ENCODE peak calls at places on chromosomes 4 and X, in eight cellular contexts. V is GM13977, G is AG09309, T is H9, X is endothelial cell, B is left lung, N is neural crest cell, L is glutamatergic neuron. Z is an unnamed sample.

GRCh38 chr4:10403633-10404445 is 53.4 kb downstream of the ZNF518B start:
- DNase-seq in V (peak), G (no peak), T (no peak), X (peak), B (no peak), N (peak), L (no peak), Z (peak)

GRCh38 chrX:2609431-2610238 is 81.5 kb upstream of the CD99 start:
- DNase-seq in V (no peak), G (no peak), T (no peak), X (no peak), B (no peak), N (peak), L (no peak), Z (no peak)

GRCh38 chr4:113564493-113564892 is 197.0 kb downstream of the CAMK2D start:
- DNase-seq in V (no peak), G (no peak), T (no peak), X (no peak), B (no peak), N (no peak), L (no peak), Z (no peak)

GRCh38 chr4:98290511-98290910 is 29.3 kb downstream of the RAP1GDS1 start:
- DNase-seq in V (no peak), G (peak), T (no peak), X (no peak), B (no peak), N (no peak), L (no peak), Z (peak)

GRCh38 chrX:618761-619450 is 11.7 kb upstream of the SHOX start:
- DNase-seq in V (no peak), G (no peak), T (no peak), X (no peak), B (no peak), N (no peak), L (peak), Z (no peak)

GRCh38 chr4:110108470-110108869 is 89.9 kb downstream of the ELOVL6 start:
- DNase-seq in V (peak), G (no peak), T (no peak), X (no peak), B (no peak), N (no peak), L (no peak), Z (no peak)

GRCh38 chrX:9635805-9636204 is 129.8 kb downstream of the GPR143 start:
- DNase-seq in V (no peak), G (no peak), T (no peak), X (no peak), B (no peak), N (no peak), L (no peak), Z (no peak)

GRCh38 chr4:103292959-103293358 is 94.8 kb upstream of the CENPE start:
- DNase-seq in V (no peak), G (no peak), T (no peak), X (no peak), B (no peak), N (no peak), L (no peak), Z (no peak)

GRCh38 chrX:15465347-15465746 is 27.8 kb downstream of the PIR start:
- DNase-seq in V (peak), G (no peak), T (no peak), X (no peak), B (no peak), N (no peak), L (no peak), Z (no peak)

GRCh38 chrX:50927127-50927526 is 16.6 kb downstream of the BMP15 start:
- DNase-seq in V (no peak), G (no peak), T (no peak), X (no peak), B (no peak), N (no peak), L (no peak), Z (no peak)

GRCh38 chr4:111648056-111648455 is 497.2 kb upstream of the FAM241A start:
- DNase-seq in V (no peak), G (no peak), T (no peak), X (no peak), B (no peak), N (no peak), L (no peak), Z (no peak)

GRCh38 chrX:24020280-24020876 is 6.6 kb downstream of the KLHL15 start:
- DNase-seq in V (no peak), G (no peak), T (no peak), X (no peak), B (no peak), N (no peak), L (no peak), Z (no peak)

GRCh38 chr4:164621886-164622521 is 131.9 kb upstream of the SMIM31 start:
- DNase-seq in V (no peak), G (no peak), T (no peak), X (no peak), B (no peak), N (no peak), L (no peak), Z (no peak)

GRCh38 chr4:6257243-6258025 is 12.2 kb upstream of the WFS1 start:
- DNase-seq in V (no peak), G (no peak), T (peak), X (peak), B (no peak), N (no peak), L (no peak), Z (no peak)

GRCh38 chrX:26999634-27000033 is 463.5 kb downstream of the PPP4R3C start:
- DNase-seq in V (no peak), G (no peak), T (no peak), X (no peak), B (no peak), N (no peak), L (no peak), Z (no peak)

GRCh38 chr4:8504279-8505007 is 63.9 kb downstream of the TRMT44 start:
- DNase-seq in V (no peak), G (no peak), T (no peak), X (no peak), B (no peak), N (no peak), L (no peak), Z (no peak)

GRCh38 chr4:129335263-129335662 is 239.3 kb downstream of the C4orf33 start:
- DNase-seq in V (no peak), G (no peak), T (no peak), X (no peak), B (no peak), N (no peak), L (no peak), Z (no peak)

GRCh38 chrX:37686348-37686736 is 751 bp downstream of the XK start:
- DNase-seq in V (no peak), G (no peak), T (no peak), X (no peak), B (no peak), N (no peak), L (no peak), Z (no peak)

GRCh38 chr4:7183780-7184460 is 8.4 kb upstream of the SORCS2 start:
- DNase-seq in V (no peak), G (no peak), T (peak), X (no peak), B (no peak), N (no peak), L (no peak), Z (no peak)

GRCh38 chr4:185128272-185129119 is 14.6 kb upstream of the SLC25A4 start:
- DNase-seq in V (peak), G (no peak), T (peak), X (peak), B (peak), N (no peak), L (peak), Z (no peak)

GRCh38 chr4:154076921-154077320 is 288.0 kb upstream of the SFRP2 start:
- DNase-seq in V (no peak), G (no peak), T (no peak), X (no peak), B (no peak), N (no peak), L (no peak), Z (no peak)

GRCh38 chrX:122115604-122116003 is 1068.2 kb downstream of the GLUD2 start:
- DNase-seq in V (no peak), G (no peak), T (no peak), X (no peak), B (no peak), N (no peak), L (no peak), Z (no peak)

GRCh38 chrX:16445166-16445752 is 204.7 kb upstream of the S100G start:
- DNase-seq in V (peak), G (no peak), T (peak), X (peak), B (no peak), N (peak), L (peak), Z (peak)

GRCh38 chrX:11555759-11556158 is 110.0 kb downstream of the ARHGAP6 start:
- DNase-seq in V (no peak), G (no peak), T (no peak), X (no peak), B (no peak), N (no peak), L (no peak), Z (no peak)

GRCh38 chr4:79210636-79211049 is 115.2 kb downstream of the NAA11 start:
- DNase-seq in V (no peak), G (no peak), T (no peak), X (no peak), B (no peak), N (no peak), L (no peak), Z (no peak)

GRCh38 chr4:99087887-99088484 is 602 bp downstream of the ADH5 start:
- DNase-seq in V (peak), G (peak), T (peak), X (no peak), B (no peak), N (peak), L (peak), Z (peak)

GRCh38 chr4:89739589-89739988 is 97.4 kb downstream of the SNCA start:
- DNase-seq in V (no peak), G (no peak), T (no peak), X (no peak), B (no peak), N (no peak), L (no peak), Z (no peak)

GRCh38 chr4:6031831-6032230 is 13.6 kb upstream of the C4orf50 start:
- DNase-seq in V (no peak), G (no peak), T (no peak), X (no peak), B (no peak), N (no peak), L (no peak), Z (no peak)

DNA sequence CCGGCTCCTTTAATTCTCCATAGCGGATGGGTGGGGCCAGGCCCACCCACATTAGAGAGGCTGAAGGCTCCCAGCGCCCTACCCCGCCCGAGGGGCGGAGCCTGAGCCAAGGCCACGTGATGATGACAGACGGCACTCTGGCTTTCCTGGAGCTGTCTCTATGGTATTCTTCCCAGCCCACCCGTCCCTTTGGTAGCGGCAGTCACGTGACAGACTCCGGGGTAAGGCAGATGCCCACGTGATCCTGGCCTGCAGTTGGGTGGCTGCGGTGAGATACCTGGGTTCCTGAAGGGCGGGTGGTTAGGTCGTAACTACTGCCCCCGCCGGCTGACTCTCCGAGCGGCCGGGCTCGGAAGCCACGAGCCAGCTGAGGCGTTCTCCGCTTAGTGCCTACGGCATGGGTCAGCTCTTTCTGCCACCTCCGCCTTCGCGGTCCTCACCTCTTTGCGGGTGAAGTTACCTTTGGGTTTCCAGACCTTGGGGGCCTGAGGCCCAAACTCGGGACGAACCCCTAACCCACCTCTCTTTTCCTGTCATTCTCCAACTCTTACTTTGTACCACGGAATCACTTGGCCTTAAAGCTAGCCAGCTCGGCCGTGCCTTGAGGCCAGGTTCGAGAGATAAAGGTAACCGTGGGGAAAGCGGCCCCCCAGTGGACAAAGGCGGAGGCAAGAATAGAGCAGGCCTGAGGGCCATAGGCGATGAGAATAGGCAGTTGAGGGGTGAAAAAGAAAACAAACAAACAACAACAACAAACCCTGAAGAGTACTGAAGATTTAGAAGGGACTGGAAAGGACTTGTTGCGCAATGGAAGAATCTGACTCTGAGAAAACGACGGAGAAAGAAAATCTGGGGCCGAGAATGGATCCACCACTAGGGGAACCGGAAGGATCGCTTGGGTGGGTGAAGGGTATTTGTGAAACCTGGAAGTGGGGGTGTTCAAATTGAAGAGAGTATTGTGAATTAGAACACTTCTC is at the start of gene RRAGB:
- DNase-seq in V (peak), G (peak), T (peak), X (peak), B (peak), N (peak), L (peak), Z (peak)
- TF ChIP-seq CTCF in V (peak), G (peak), T (peak), X (peak), B (peak), N (peak), L (peak), Z (peak)

DNA sequence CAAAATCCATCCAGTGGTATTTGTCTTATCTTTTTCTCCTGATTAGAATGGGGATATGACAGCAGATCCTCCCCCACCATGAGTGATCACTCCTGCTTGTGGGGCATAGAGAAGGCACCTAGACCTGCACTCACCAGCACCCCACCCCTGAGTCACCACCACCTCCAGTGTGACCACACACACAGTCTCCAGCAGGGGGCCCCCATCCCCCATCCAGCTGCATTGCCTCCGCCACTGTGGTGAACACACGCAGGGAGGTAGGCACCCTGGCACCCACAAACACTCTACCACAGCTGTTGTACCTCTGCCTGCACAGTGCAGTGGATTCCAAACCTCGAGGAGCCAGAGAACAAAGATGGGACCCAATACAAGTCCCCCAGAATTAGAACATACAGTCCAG is 9.0 kb upstream of the MAGEA8 start:
- DNase-seq in V (peak), G (no peak), T (peak), X (peak), B (no peak), N (no peak), L (peak), Z (no peak)
- TF ChIP-seq CTCF in V (peak), G (peak), T (peak), X (peak), B (no peak), N (peak), L (peak), Z (no peak)

GRCh38 chr4:16545656-16546055 is 319.4 kb upstream of the TAPT1 start:
- DNase-seq in V (no peak), G (no peak), T (no peak), X (no peak), B (no peak), N (no peak), L (no peak), Z (no peak)
- TF ChIP-seq CTCF in V (no peak), G (no peak), T (no peak), X (no peak), B (no peak), N (no peak), L (no peak), Z (no peak)

DNA sequence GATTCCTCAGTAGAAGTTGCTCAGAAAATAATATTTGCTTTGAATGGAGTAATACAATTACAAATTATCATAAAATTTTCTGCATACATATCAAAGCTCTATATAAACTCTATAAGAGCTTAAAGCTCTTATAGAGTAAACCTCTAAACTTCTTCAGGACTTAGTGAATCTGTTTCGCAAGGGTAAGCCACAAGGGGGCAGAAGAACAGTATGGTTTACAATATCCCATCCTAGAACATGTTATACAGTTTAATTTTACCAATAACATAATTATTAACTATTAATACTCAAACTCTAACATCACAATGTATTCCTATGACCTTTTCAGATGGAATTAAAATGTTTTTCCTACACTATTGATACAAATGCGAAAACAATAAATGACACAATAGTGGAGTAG is 33.8 kb upstream of the SPANXN1 start:
- DNase-seq in V (no peak), G (no peak), T (no peak), X (no peak), B (no peak), N (peak), L (peak), Z (no peak)
- TF ChIP-seq CTCF in V (peak), G (peak), T (peak), X (no peak), B (peak), N (peak), L (peak), Z (peak)

GRCh38 chr4:82780398-82781231 is 18.0 kb downstream of the SCD5 start:
- DNase-seq in V (no peak), G (no peak), T (peak), X (no peak), B (peak), N (no peak), L (no peak), Z (no peak)
- TF ChIP-seq CTCF in V (no peak), G (no peak), T (peak), X (no peak), B (no peak), N (no peak), L (no peak), Z (no peak)

GRCh38 chr4:23058113-23058512 is 365.4 kb downstream of the GBA3 start:
- DNase-seq in V (no peak), G (no peak), T (no peak), X (no peak), B (no peak), N (no peak), L (no peak), Z (no peak)
- TF ChIP-seq CTCF in V (no peak), G (no peak), T (no peak), X (no peak), B (no peak), N (no peak), L (no peak), Z (no peak)

GRCh38 chr4:56743550-56743949 is 62.5 kb upstream of the HOPX start:
- DNase-seq in V (no peak), G (no peak), T (no peak), X (no peak), B (no peak), N (no peak), L (no peak), Z (no peak)
- TF ChIP-seq CTCF in V (no peak), G (no peak), T (no peak), X (no peak), B (no peak), N (no peak), L (no peak), Z (no peak)

Z was measured in astrocyte of the cerebellum.